ENCODE peak calls at places on chromosomes 11 and 22, in eight cellular contexts. One of them, this sample, is unnamed.

GRCh38 chr11:27381238-27381666 is 18.2 kb upstream of the CCDC34 start:
- DNase-seq in 8988T: no peak
- DNase-seq in NCI-H1694: no peak
- DNase-seq in stimulated activated CD4-positive, alpha-beta T cell treated with anti-CD3 and anti-CD28 coated beads, Interleukin-12 subunit alpha, Interleukin-12 subunit beta, amount 100 ng/mL, for 48 hours: no peak
- DNase-seq in Right ventricle myocardium superior: no peak
- DNase-seq in sigmoid colon: no peak
- DNase-seq in KBM-7: no peak
- DNase-seq in PC-9: no peak
- DNase-seq in this sample: no peak

GRCh38 chr11:101864098-101864497 is 50.7 kb upstream of the CEP126 start:
- DNase-seq in Right ventricle myocardium superior: no peak
- DNase-seq in KBM-7: no peak
- DNase-seq in PC-9: no peak
- DNase-seq in stimulated activated CD4-positive, alpha-beta T cell treated with anti-CD3 and anti-CD28 coated beads, Interleukin-12 subunit alpha, Interleukin-12 subunit beta, amount 100 ng/mL, for 48 hours: no peak
- DNase-seq in sigmoid colon: no peak
- DNase-seq in 8988T: no peak
- DNase-seq in NCI-H1694: no peak
- DNase-seq in this sample: no peak

GRCh38 chr11:25981998-25982397 is 349.9 kb upstream of the ANO3 start:
- DNase-seq in Right ventricle myocardium superior: no peak
- DNase-seq in sigmoid colon: no peak
- DNase-seq in 8988T: no peak
- DNase-seq in PC-9: peak; percentile 4
- DNase-seq in KBM-7: peak; percentile 55
- DNase-seq in NCI-H1694: no peak
- DNase-seq in stimulated activated CD4-positive, alpha-beta T cell treated with anti-CD3 and anti-CD28 coated beads, Interleukin-12 subunit alpha, Interleukin-12 subunit beta, amount 100 ng/mL, for 48 hours: no peak
- DNase-seq in this sample: no peak

GRCh38 chr11:114091791-114092397 is 32.4 kb downstream of the ZBTB16 start:
- DNase-seq in KBM-7: no peak
- DNase-seq in sigmoid colon: peak; percentile 63
- DNase-seq in NCI-H1694: no peak
- DNase-seq in stimulated activated CD4-positive, alpha-beta T cell treated with anti-CD3 and anti-CD28 coated beads, Interleukin-12 subunit alpha, Interleukin-12 subunit beta, amount 100 ng/mL, for 48 hours: no peak
- DNase-seq in 8988T: no peak
- DNase-seq in Right ventricle myocardium superior: no peak
- DNase-seq in PC-9: no peak
- DNase-seq in this sample: no peak

GRCh38 chr22:18980829-18981228 is 44.7 kb upstream of the PRODH start:
- DNase-seq in sigmoid colon: no peak
- DNase-seq in KBM-7: no peak
- DNase-seq in PC-9: no peak
- DNase-seq in stimulated activated CD4-positive, alpha-beta T cell treated with anti-CD3 and anti-CD28 coated beads, Interleukin-12 subunit alpha, Interleukin-12 subunit beta, amount 100 ng/mL, for 48 hours: no peak
- DNase-seq in Right ventricle myocardium superior: no peak
- DNase-seq in NCI-H1694: no peak
- DNase-seq in 8988T: no peak
- DNase-seq in this sample: no peak

GRCh38 chr22:46072030-46072881 is 78.1 kb upstream of the PPARA start:
- DNase-seq in NCI-H1694: no peak
- DNase-seq in KBM-7: peak; percentile 67
- DNase-seq in 8988T: no peak
- DNase-seq in Right ventricle myocardium superior: peak; percentile 83
- DNase-seq in PC-9: peak; percentile 57
- DNase-seq in sigmoid colon: peak; percentile 83
- DNase-seq in stimulated activated CD4-positive, alpha-beta T cell treated with anti-CD3 and anti-CD28 coated beads, Interleukin-12 subunit alpha, Interleukin-12 subunit beta, amount 100 ng/mL, for 48 hours: no peak
- DNase-seq in this sample: peak; percentile 81

GRCh38 chr11:106424111-106424510 is 346.6 kb downstream of the AASDHPPT start:
- DNase-seq in KBM-7: no peak
- DNase-seq in sigmoid colon: no peak
- DNase-seq in 8988T: no peak
- DNase-seq in Right ventricle myocardium superior: no peak
- DNase-seq in PC-9: peak; percentile 6
- DNase-seq in NCI-H1694: no peak
- DNase-seq in stimulated activated CD4-positive, alpha-beta T cell treated with anti-CD3 and anti-CD28 coated beads, Interleukin-12 subunit alpha, Interleukin-12 subunit beta, amount 100 ng/mL, for 48 hours: no peak
- DNase-seq in this sample: no peak

GRCh38 chr11:47843354-47844060 is 4.6 kb downstream of the NUP160 start:
- DNase-seq in stimulated activated CD4-positive, alpha-beta T cell treated with anti-CD3 and anti-CD28 coated beads, Interleukin-12 subunit alpha, Interleukin-12 subunit beta, amount 100 ng/mL, for 48 hours: no peak
- DNase-seq in NCI-H1694: no peak
- DNase-seq in Right ventricle myocardium superior: no peak
- DNase-seq in sigmoid colon: no peak
- DNase-seq in PC-9: no peak
- DNase-seq in KBM-7: no peak
- DNase-seq in 8988T: no peak
- DNase-seq in this sample: no peak

GRCh38 chr11:69888671-69889076 is 69.5 kb upstream of the FGF3 start:
- DNase-seq in NCI-H1694: peak; percentile 63
- DNase-seq in stimulated activated CD4-positive, alpha-beta T cell treated with anti-CD3 and anti-CD28 coated beads, Interleukin-12 subunit alpha, Interleukin-12 subunit beta, amount 100 ng/mL, for 48 hours: peak; percentile 36
- DNase-seq in Right ventricle myocardium superior: peak; percentile 67
- DNase-seq in 8988T: peak; percentile 95
- DNase-seq in KBM-7: peak; percentile 60
- DNase-seq in PC-9: peak; percentile 85
- DNase-seq in sigmoid colon: no peak
- DNase-seq in this sample: peak; percentile 63

GRCh38 chr11:134643115-134643514 is 231.1 kb upstream of the B3GAT1 start:
- DNase-seq in 8988T: no peak
- DNase-seq in PC-9: no peak
- DNase-seq in stimulated activated CD4-positive, alpha-beta T cell treated with anti-CD3 and anti-CD28 coated beads, Interleukin-12 subunit alpha, Interleukin-12 subunit beta, amount 100 ng/mL, for 48 hours: no peak
- DNase-seq in NCI-H1694: no peak
- DNase-seq in Right ventricle myocardium superior: no peak
- DNase-seq in sigmoid colon: peak; percentile 53
- DNase-seq in KBM-7: no peak
- DNase-seq in this sample: no peak

GRCh38 chr11:118152020-118152551 is 537 bp downstream of the SCN4B start:
- DNase-seq in NCI-H1694: no peak
- DNase-seq in 8988T: no peak
- DNase-seq in Right ventricle myocardium superior: no peak
- DNase-seq in KBM-7: no peak
- DNase-seq in PC-9: no peak
- DNase-seq in stimulated activated CD4-positive, alpha-beta T cell treated with anti-CD3 and anti-CD28 coated beads, Interleukin-12 subunit alpha, Interleukin-12 subunit beta, amount 100 ng/mL, for 48 hours: no peak
- DNase-seq in sigmoid colon: no peak
- DNase-seq in this sample: no peak

GRCh38 chr11:126861796-126862195 is 138.8 kb downstream of the KIRREL3 start:
- DNase-seq in Right ventricle myocardium superior: no peak
- DNase-seq in NCI-H1694: no peak
- DNase-seq in stimulated activated CD4-positive, alpha-beta T cell treated with anti-CD3 and anti-CD28 coated beads, Interleukin-12 subunit alpha, Interleukin-12 subunit beta, amount 100 ng/mL, for 48 hours: no peak
- DNase-seq in 8988T: no peak
- DNase-seq in PC-9: no peak
- DNase-seq in KBM-7: no peak
- DNase-seq in sigmoid colon: no peak
- DNase-seq in this sample: no peak

GRCh38 chr11:72625746-72626636 is 48.2 kb downstream of the PDE2A start:
- DNase-seq in sigmoid colon: peak; percentile 90
- DNase-seq in KBM-7: no peak
- DNase-seq in Right ventricle myocardium superior: peak; percentile 83
- DNase-seq in 8988T: no peak
- DNase-seq in NCI-H1694: peak; percentile 27
- DNase-seq in PC-9: no peak
- DNase-seq in stimulated activated CD4-positive, alpha-beta T cell treated with anti-CD3 and anti-CD28 coated beads, Interleukin-12 subunit alpha, Interleukin-12 subunit beta, amount 100 ng/mL, for 48 hours: no peak
- DNase-seq in this sample: no peak

GRCh38 chr11:66546368-66546965 is at the start of gene ACTN3:
- DNase-seq in KBM-7: no peak
- DNase-seq in NCI-H1694: no peak
- DNase-seq in stimulated activated CD4-positive, alpha-beta T cell treated with anti-CD3 and anti-CD28 coated beads, Interleukin-12 subunit alpha, Interleukin-12 subunit beta, amount 100 ng/mL, for 48 hours: no peak
- DNase-seq in 8988T: no peak
- DNase-seq in sigmoid colon: peak; percentile 87
- DNase-seq in Right ventricle myocardium superior: peak; percentile 68
- DNase-seq in PC-9: no peak
- DNase-seq in this sample: no peak

GRCh38 chr22:37079668-37080171 is 28.2 kb downstream of the KCTD17 start:
- DNase-seq in sigmoid colon: no peak
- DNase-seq in Right ventricle myocardium superior: peak; percentile 31
- DNase-seq in stimulated activated CD4-positive, alpha-beta T cell treated with anti-CD3 and anti-CD28 coated beads, Interleukin-12 subunit alpha, Interleukin-12 subunit beta, amount 100 ng/mL, for 48 hours: peak; percentile 63
- DNase-seq in PC-9: peak; percentile 63
- DNase-seq in KBM-7: peak; percentile 34
- DNase-seq in NCI-H1694: no peak
- DNase-seq in 8988T: no peak
- DNase-seq in this sample: no peak

GRCh38 chr11:14529933-14530332 is 9.7 kb upstream of the PSMA1 start:
- DNase-seq in PC-9: peak; percentile 33
- DNase-seq in 8988T: no peak
- DNase-seq in KBM-7: no peak
- DNase-seq in NCI-H1694: no peak
- DNase-seq in Right ventricle myocardium superior: no peak
- DNase-seq in sigmoid colon: no peak
- DNase-seq in stimulated activated CD4-positive, alpha-beta T cell treated with anti-CD3 and anti-CD28 coated beads, Interleukin-12 subunit alpha, Interleukin-12 subunit beta, amount 100 ng/mL, for 48 hours: no peak
- DNase-seq in this sample: no peak

GRCh38 chr11:45592581-45592980 is 72.8 kb downstream of the CHST1 start:
- DNase-seq in NCI-H1694: no peak
- DNase-seq in KBM-7: no peak
- DNase-seq in stimulated activated CD4-positive, alpha-beta T cell treated with anti-CD3 and anti-CD28 coated beads, Interleukin-12 subunit alpha, Interleukin-12 subunit beta, amount 100 ng/mL, for 48 hours: no peak
- DNase-seq in sigmoid colon: peak; percentile 8
- DNase-seq in 8988T: no peak
- DNase-seq in PC-9: no peak
- DNase-seq in Right ventricle myocardium superior: no peak
- DNase-seq in this sample: no peak

GRCh38 chr11:18958221-18958910 is 19.2 kb upstream of the MRGPRX1 start:
- DNase-seq in PC-9: peak; percentile 56
- DNase-seq in 8988T: no peak
- DNase-seq in stimulated activated CD4-positive, alpha-beta T cell treated with anti-CD3 and anti-CD28 coated beads, Interleukin-12 subunit alpha, Interleukin-12 subunit beta, amount 100 ng/mL, for 48 hours: no peak
- DNase-seq in Right ventricle myocardium superior: no peak
- DNase-seq in KBM-7: no peak
- DNase-seq in NCI-H1694: no peak
- DNase-seq in sigmoid colon: no peak
- DNase-seq in this sample: no peak

GRCh38 chr11:74559110-74559933 is 33.1 kb upstream of the POLD3 start:
- DNase-seq in Right ventricle myocardium superior: no peak
- DNase-seq in PC-9: no peak
- DNase-seq in stimulated activated CD4-positive, alpha-beta T cell treated with anti-CD3 and anti-CD28 coated beads, Interleukin-12 subunit alpha, Interleukin-12 subunit beta, amount 100 ng/mL, for 48 hours: no peak
- DNase-seq in sigmoid colon: no peak
- DNase-seq in NCI-H1694: no peak
- DNase-seq in 8988T: no peak
- DNase-seq in KBM-7: no peak
- DNase-seq in this sample: no peak

GRCh38 chr11:20000022-20000392 is 160.3 kb downstream of the DBX1 start:
- DNase-seq in 8988T: no peak
- DNase-seq in sigmoid colon: no peak
- DNase-seq in stimulated activated CD4-positive, alpha-beta T cell treated with anti-CD3 and anti-CD28 coated beads, Interleukin-12 subunit alpha, Interleukin-12 subunit beta, amount 100 ng/mL, for 48 hours: no peak
- DNase-seq in NCI-H1694: no peak
- DNase-seq in Right ventricle myocardium superior: no peak
- DNase-seq in PC-9: no peak
- DNase-seq in KBM-7: no peak
- DNase-seq in this sample: no peak

GRCh38 chr11:41659990-41660389 is 200.5 kb upstream of the LRRC4C start:
- DNase-seq in Right ventricle myocardium superior: no peak
- DNase-seq in 8988T: no peak
- DNase-seq in KBM-7: no peak
- DNase-seq in stimulated activated CD4-positive, alpha-beta T cell treated with anti-CD3 and anti-CD28 coated beads, Interleukin-12 subunit alpha, Interleukin-12 subunit beta, amount 100 ng/mL, for 48 hours: no peak
- DNase-seq in NCI-H1694: no peak
- DNase-seq in sigmoid colon: no peak
- DNase-seq in PC-9: no peak
- DNase-seq in this sample: no peak

GRCh38 chr11:114039551-114039950 is 20.0 kb upstream of the ZBTB16 start:
- DNase-seq in PC-9: no peak
- DNase-seq in KBM-7: no peak
- DNase-seq in stimulated activated CD4-positive, alpha-beta T cell treated with anti-CD3 and anti-CD28 coated beads, Interleukin-12 subunit alpha, Interleukin-12 subunit beta, amount 100 ng/mL, for 48 hours: no peak
- DNase-seq in Right ventricle myocardium superior: no peak
- DNase-seq in 8988T: no peak
- DNase-seq in sigmoid colon: no peak
- DNase-seq in NCI-H1694: no peak
- DNase-seq in this sample: no peak

GRCh38 chr11:79209540-79210266 is 231.1 kb downstream of the TENM4 start:
- DNase-seq in 8988T: no peak
- DNase-seq in PC-9: no peak
- DNase-seq in sigmoid colon: no peak
- DNase-seq in NCI-H1694: no peak
- DNase-seq in KBM-7: no peak
- DNase-seq in stimulated activated CD4-positive, alpha-beta T cell treated with anti-CD3 and anti-CD28 coated beads, Interleukin-12 subunit alpha, Interleukin-12 subunit beta, amount 100 ng/mL, for 48 hours: no peak
- DNase-seq in Right ventricle myocardium superior: no peak
- DNase-seq in this sample: no peak

GRCh38 chr11:1825039-1825740 is 9.6 kb upstream of the SYT8 start:
- DNase-seq in 8988T: no peak
- DNase-seq in stimulated activated CD4-positive, alpha-beta T cell treated with anti-CD3 and anti-CD28 coated beads, Interleukin-12 subunit alpha, Interleukin-12 subunit beta, amount 100 ng/mL, for 48 hours: no peak
- DNase-seq in Right ventricle myocardium superior: peak; percentile 67
- DNase-seq in KBM-7: peak; percentile 58
- DNase-seq in sigmoid colon: no peak
- DNase-seq in NCI-H1694: no peak
- DNase-seq in PC-9: peak; percentile 72
- DNase-seq in this sample: peak; percentile 87

GRCh38 chr11:23233075-23233474 is 372.8 kb upstream of the CCDC179 start:
- DNase-seq in sigmoid colon: no peak
- DNase-seq in KBM-7: no peak
- DNase-seq in Right ventricle myocardium superior: no peak
- DNase-seq in 8988T: no peak
- DNase-seq in PC-9: no peak
- DNase-seq in NCI-H1694: no peak
- DNase-seq in stimulated activated CD4-positive, alpha-beta T cell treated with anti-CD3 and anti-CD28 coated beads, Interleukin-12 subunit alpha, Interleukin-12 subunit beta, amount 100 ng/mL, for 48 hours: no peak
- DNase-seq in this sample: no peak

This sample was measured in chondrocyte.